ENCODE peak calls at places on chromosomes 11 and 22, in four cellular contexts. G is RWPE2, U is tibial artery, R is upper lobe of right lung. K is an unnamed sample.

GRCh38 chr22:39686178-39686620 is 115.6 kb downstream of the CACNA1I start:
- DNase-seq in G (no peak), U (no peak), R (no peak), K (no peak)

GRCh38 chr11:22192289-22192641 is 620 bp upstream of the ANO5 start:
- DNase-seq in G (no peak), U (no peak), R (no peak), K (no peak)

GRCh38 chr11:3995307-3995706 is 99.3 kb upstream of the RRM1 start:
- DNase-seq in G (no peak), U (no peak), R (no peak), K (no peak)

GRCh38 chr11:128625766-128626165 is 38.4 kb upstream of the ETS1 start:
- DNase-seq in G (no peak), U (no peak), R (no peak), K (no peak)

GRCh38 chr22:50505276-50505775 is 2.2 kb downstream of the LMF2 start:
- DNase-seq in G (no peak), U (no peak), R (no peak), K (no peak)

GRCh38 chr11:60161766-60162165 is 21.1 kb downstream of the MS4A6A start:
- DNase-seq in G (no peak), U (no peak), R (no peak), K (no peak)

GRCh38 chr22:40070701-40071100 is 75.9 kb downstream of the FAM83F start:
- DNase-seq in G (no peak), U (no peak), R (no peak), K (no peak)

GRCh38 chr22:19184276-19184997 is 5.9 kb upstream of the SLC25A1 start:
- DNase-seq in G (no peak), U (no peak), R (no peak), K (peak)

GRCh38 chr11:46555269-46556054 is 38.4 kb downstream of the AMBRA1 start:
- DNase-seq in G (no peak), U (no peak), R (no peak), K (no peak)

GRCh38 chr22:48047722-48048500 is 1285.5 kb downstream of the TBC1D22A start:
- DNase-seq in G (no peak), U (no peak), R (no peak), K (no peak)

GRCh38 chr11:65280646-65281045 is 18.9 kb downstream of the POLA2 start:
- DNase-seq in G (no peak), U (peak), R (peak), K (no peak)

GRCh38 chr11:75174781-75175370 is 24.0 kb downstream of the SLCO2B1 start:
- DNase-seq in G (no peak), U (no peak), R (no peak), K (peak)

GRCh38 chr11:125313271-125314222 is 149.0 kb downstream of the PKNOX2 start:
- DNase-seq in G (no peak), U (no peak), R (no peak), K (no peak)

DNA sequence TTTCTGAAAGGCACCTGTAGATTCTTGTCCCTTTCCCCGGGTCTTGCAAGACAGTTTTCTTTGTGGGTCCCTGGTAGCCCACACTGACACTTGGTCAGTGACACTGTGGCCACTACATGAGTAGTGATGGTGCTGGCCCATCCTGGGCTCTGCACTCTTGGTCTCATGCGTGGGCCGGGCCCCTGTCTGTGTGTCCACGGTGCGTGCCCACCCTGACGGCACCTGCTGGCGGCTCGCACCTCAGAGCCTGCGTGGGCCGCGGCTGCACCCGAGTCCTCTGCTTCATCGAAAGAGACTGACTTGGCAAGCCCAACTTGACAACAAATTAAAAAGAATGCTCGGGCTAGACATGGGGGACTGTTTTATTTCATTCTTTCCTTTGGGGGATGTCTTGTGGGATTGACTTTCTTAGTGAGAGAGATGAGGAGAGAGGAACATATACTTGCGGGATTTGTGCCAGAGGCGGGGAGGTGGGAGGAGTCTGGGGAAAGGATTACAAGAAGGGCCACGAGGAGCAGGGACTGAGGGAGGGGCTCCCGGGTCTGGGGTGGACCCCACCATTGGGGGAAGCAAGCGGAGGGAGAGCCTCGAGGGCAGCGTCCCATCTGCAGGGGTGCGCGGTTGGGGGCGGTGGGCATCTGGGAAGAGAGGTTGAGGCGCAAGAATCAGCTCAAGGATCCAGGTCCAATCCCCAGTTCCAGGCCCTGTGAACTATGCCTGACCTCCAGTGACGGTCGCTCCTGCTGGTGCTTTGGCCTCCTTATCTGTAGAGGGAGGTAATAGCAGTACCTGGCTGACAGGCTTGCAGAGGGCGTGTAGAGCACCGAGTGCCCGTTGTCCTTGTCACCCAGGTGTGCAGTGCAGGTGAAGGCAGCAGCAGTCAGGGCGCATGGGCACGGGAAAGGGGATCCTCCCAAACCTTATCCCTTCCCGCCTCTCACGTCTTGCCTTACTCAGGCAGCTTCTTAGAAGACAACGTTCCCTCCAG is 37.8 kb downstream of the ADAMTS15 start:
- DNase-seq in G (no peak), U (no peak), R (no peak), K (no peak)
- TF ChIP-seq CTCF in G (no peak), U (no peak), R (no peak), K (no peak)

DNA sequence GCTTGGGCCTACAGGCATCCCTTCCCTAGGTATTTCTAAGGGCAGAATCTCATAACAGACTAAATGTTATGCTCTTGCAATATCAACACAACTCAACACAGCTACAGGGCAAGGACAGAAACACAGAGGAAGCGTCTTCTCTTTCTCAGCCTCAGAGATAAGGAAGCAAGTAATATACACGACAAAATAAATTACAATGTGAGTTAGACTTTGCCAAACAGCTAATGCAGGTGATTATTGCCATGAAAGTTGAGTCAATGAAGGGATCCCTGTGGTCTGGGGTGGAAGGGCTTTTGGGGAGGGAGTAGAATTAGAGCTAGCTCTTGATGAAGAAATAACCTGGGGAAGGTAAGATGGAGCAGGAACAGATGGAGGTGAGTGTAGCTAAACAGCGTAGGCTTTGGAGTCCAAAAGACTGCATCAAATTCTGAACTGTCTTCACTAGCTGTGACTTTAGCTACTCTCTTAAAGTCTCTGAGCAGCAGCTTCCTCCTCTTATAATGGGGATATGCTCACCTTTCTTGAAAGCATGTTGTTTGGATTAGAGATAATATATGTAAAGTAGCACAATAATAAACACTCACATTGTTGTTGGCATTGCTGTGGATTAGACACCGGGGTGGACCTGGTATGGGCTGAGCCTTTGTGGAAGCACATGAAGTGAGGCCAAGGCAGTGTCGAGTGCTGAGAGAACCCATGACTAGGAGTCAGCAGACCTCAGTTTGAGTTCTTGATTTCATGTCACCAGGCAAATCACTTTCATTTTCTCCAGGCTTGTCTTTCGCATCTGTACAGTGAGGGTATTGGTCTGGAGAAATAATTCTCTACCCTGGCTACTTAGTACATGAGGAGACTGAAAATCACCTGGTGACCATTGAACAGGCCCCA is 41.0 kb upstream of the AQP11 start:
- DNase-seq in G (no peak), U (no peak), R (no peak), K (no peak)
- TF ChIP-seq CTCF in G (peak), U (peak), R (no peak), K (peak)

GRCh38 chr11:123561046-123561781 is 93.2 kb downstream of the SCN3B start:
- DNase-seq in G (no peak), U (no peak), R (no peak), K (no peak)
- TF ChIP-seq CTCF in G (no peak), U (no peak), R (no peak), K (peak)

DNA sequence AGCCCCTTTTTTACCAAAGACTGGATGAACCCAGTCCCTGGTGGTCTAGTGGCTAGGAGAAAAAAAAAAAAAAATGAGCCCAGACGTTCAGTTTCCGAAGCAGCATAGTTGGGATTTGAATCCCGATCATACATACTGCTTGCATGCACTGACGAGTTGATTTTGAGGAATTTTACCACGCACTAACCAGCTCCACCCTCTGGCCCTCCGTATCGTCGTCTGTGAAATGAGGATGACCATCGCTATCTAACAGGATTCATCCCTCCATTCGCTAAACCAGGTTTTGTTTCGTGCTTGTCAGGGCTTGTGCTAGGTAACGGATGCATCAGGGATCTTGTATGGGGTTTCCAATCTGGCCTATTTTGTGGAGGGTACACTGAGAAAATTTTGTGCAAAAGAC is 774 bp downstream of the PTS start:
- DNase-seq in G (no peak), U (no peak), R (no peak), K (no peak)
- TF ChIP-seq CTCF in G (peak), U (no peak), R (no peak), K (peak)

GRCh38 chr22:23239429-23239828 is 59.1 kb downstream of the BCR start:
- DNase-seq in G (no peak), U (no peak), R (no peak), K (no peak)

GRCh38 chr22:23242473-23243001 is 62.2 kb downstream of the BCR start:
- DNase-seq in G (no peak), U (no peak), R (no peak), K (no peak)

GRCh38 chr22:23241562-23242472 is 61.5 kb downstream of the BCR start:
- DNase-seq in G (no peak), U (no peak), R (no peak), K (no peak)

GRCh38 chr22:23238707-23239106 is 58.4 kb downstream of the BCR start:
- DNase-seq in G (no peak), U (no peak), R (no peak), K (no peak)

DNA sequence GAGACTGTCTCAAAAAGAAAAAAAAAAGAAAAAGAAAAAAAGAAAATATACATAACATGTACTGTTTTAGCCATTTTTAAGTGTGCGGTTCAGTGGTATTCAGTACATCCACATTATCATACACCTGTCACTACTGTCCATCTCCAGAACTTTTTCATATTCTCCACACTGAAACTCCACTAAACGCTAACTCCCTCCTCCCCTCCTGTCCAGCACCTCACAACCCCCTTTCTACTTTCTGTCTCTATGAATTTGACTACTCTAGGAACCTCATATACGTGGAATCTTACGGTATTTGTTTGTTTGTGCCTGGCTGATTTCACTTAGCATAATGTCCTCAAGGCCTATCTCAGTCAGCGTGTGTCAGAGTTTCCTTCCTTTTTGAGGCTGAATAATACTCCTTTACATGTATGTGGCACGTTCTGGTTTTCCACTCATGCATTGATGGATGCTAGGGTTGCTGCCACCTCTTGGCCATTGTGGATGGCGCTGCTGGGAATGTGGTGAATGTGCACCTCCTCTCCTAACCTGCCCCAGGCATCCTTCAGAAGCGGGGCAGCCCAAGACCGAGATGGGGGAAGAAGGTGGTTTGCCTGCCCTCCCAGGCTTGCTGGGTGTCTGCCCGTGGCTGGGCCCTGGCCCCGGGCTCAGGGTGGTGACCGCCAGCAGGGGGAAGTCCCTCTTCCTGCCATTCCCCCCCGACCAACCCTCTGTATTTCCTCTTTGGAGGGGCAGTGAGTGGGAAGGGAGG is 60.5 kb downstream of the BCR start:
- DNase-seq in G (no peak), U (no peak), R (no peak), K (no peak)
- TF ChIP-seq CTCF in G (peak), U (peak), R (peak), K (peak)

GRCh38 chr11:62392944-62393628 is 25.7 kb upstream of the SCGB1A1 start:
- DNase-seq in G (no peak), U (peak), R (peak), K (no peak)
- TF ChIP-seq CTCF in G (peak), U (no peak), R (peak), K (peak)

GRCh38 chr11:38824573-38824972 is 2226.5 kb upstream of the RAG2 start:
- DNase-seq in G (no peak), U (no peak), R (no peak), K (no peak)
- TF ChIP-seq CTCF in G (peak), U (no peak), R (no peak), K (peak)

DNA sequence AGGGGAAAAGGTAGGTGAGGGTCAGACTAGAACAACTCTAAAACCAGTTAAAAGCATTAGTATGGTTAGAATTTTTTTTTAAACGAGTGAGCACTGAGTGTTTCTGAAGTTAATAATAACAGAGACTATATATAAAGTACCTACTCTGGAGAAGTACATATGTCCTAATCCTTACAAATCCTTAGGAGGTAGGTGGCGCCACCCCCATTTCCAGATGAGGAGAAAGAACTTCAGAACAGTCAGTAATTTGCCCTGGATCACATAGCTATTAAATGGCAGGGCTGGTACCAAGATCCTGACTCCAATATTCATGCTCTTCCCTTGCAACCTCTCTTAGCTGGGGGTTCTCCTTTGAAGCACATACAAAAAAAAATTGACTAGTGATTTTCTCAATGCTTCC is 80.5 kb downstream of the CLPB start:
- DNase-seq in G (no peak), U (no peak), R (no peak), K (no peak)
- TF ChIP-seq CTCF in G (peak), U (no peak), R (no peak), K (peak)

DNA sequence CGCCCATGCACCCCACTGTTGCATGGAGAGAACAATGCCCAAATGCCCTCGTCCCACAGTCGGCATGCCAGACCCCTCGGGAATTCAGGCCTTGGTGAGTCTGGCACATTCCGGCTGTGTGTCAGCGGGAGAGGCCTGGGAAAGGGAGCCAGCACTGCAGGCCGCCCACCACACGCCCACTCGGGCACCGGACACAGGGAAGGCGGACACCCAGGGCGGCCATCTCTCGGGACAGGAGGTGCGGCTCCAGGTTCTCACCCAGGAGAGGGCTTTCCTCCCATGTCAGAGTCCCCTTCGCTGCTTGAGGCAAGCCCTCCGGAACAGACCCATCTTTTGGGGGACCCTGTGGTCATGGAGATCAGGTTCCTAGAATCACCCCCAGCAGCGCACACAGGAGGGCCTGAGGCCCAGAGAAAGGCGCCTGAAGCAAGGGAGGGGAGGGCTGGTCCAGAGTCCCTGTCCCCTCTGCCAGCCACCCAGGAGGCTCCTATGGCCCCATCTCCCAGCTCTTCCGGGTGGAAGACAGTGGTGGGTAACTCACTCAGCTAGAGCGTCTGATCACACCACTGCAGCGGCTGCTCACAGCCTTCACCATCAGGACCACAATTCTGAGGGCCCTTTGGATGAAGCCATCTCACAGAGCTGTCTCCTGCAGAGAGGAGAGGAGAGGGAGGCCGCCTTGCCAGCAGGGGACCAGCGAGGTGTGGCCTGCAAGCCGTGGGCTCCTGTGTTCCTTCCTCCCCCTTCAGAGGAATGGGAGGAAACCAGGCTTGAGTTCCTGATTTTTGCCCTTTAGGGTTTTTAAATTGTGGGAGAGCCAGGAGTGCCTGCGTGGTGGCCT is 31.7 kb upstream of the KCNQ1OT1 start:
- DNase-seq in G (no peak), U (no peak), R (no peak), K (no peak)
- TF ChIP-seq CTCF in G (no peak), U (no peak), R (no peak), K (no peak)